ENCODE peak calls at places on chromosomes 4 and X, in nine cellular contexts. H is breast epithelium, W is pancreas, Q is SK-N-SH, B is OCI-M1, T is AG09309, X is pons, S is dorsolateral prefrontal cortex, F is fibroblast of pulmonary artery. C is an unnamed sample.

GRCh38 chr4:182917182-182918043 is at the start of gene DCTD:
- DNase-seq in H (peak; percentile 40), W (peak; percentile 92), Q (peak; percentile 91), B (peak; percentile 91), T (no peak), X (peak; percentile 70), S (peak; percentile 76), F (peak; percentile 67), C (peak; percentile 71)

GRCh38 chr4:38664704-38665401 is 854 bp downstream of the KLF3 start:
- DNase-seq in H (peak; percentile 47), W (peak; percentile 83), Q (peak; percentile 78), B (peak; percentile 78), T (no peak), X (peak; percentile 73), S (peak; percentile 66), F (peak; percentile 69), C (peak; percentile 78)

GRCh38 chrX:56231706-56232105 is 450 bp upstream of the KLF8 start:
- DNase-seq in H (no peak), W (no peak), Q (no peak), B (no peak), T (no peak), X (no peak), S (no peak), F (no peak), C (no peak)

GRCh38 chr4:185110375-185110823 is 32.7 kb upstream of the SLC25A4 start:
- DNase-seq in H (no peak), W (peak; percentile 66), Q (no peak), B (no peak), T (no peak), X (no peak), S (no peak), F (no peak), C (no peak)

GRCh38 chr4:122107680-122108079 is 44.5 kb upstream of the BLTP1 start:
- DNase-seq in H (no peak), W (no peak), Q (no peak), B (no peak), T (no peak), X (no peak), S (no peak), F (no peak), C (no peak)

GRCh38 chr4:81632581-81633247 is 161.0 kb upstream of the RASGEF1B start:
- DNase-seq in H (no peak), W (no peak), Q (no peak), B (no peak), T (no peak), X (no peak), S (no peak), F (peak; percentile 14), C (no peak)

GRCh38 chr4:78360466-78360865 is 191.1 kb upstream of the ANXA3 start:
- DNase-seq in H (no peak), W (no peak), Q (no peak), B (no peak), T (no peak), X (no peak), S (no peak), F (no peak), C (no peak)

GRCh38 chrX:42602566-42602965 is 175.4 kb downstream of the PPP1R2C start:
- DNase-seq in H (no peak), W (no peak), Q (no peak), B (no peak), T (no peak), X (no peak), S (no peak), F (no peak), C (no peak)

GRCh38 chr4:152257601-152258066 is 278.3 kb downstream of the FBXW7 start:
- DNase-seq in H (no peak), W (no peak), Q (no peak), B (peak; percentile 68), T (no peak), X (no peak), S (no peak), F (peak; percentile 30), C (no peak)

GRCh38 chr4:91111556-91111955 is 984.4 kb downstream of the CCSER1 start:
- DNase-seq in H (no peak), W (no peak), Q (no peak), B (no peak), T (no peak), X (no peak), S (no peak), F (no peak), C (no peak)

GRCh38 chrX:151019837-151020236 is 36.7 kb downstream of the HMGB3 start:
- DNase-seq in H (no peak), W (no peak), Q (no peak), B (no peak), T (peak; percentile 18), X (no peak), S (no peak), F (peak; percentile 5), C (no peak)

GRCh38 chr4:26055855-26056254 is 141.8 kb downstream of the SMIM20 start:
- DNase-seq in H (no peak), W (no peak), Q (no peak), B (no peak), T (no peak), X (no peak), S (no peak), F (no peak), C (no peak)

GRCh38 chrX:150934453-150934852 is 36.0 kb upstream of the CD99L2 start:
- DNase-seq in H (no peak), W (no peak), Q (no peak), B (no peak), T (peak; percentile 74), X (no peak), S (no peak), F (peak; percentile 31), C (no peak)

GRCh38 chrX:129808829-129809745 is 29.3 kb downstream of the SASH3 start:
- DNase-seq in H (no peak), W (no peak), Q (no peak), B (peak; percentile 51), T (no peak), X (no peak), S (no peak), F (peak; percentile 30), C (no peak)

GRCh38 chr4:73856518-73856917 is 3.4 kb downstream of the PF4V1 start:
- DNase-seq in H (no peak), W (no peak), Q (no peak), B (no peak), T (no peak), X (no peak), S (no peak), F (peak; percentile 85), C (no peak)

GRCh38 chr4:150591284-150591874 is 9.4 kb downstream of the MAB21L2 start:
- DNase-seq in H (no peak), W (no peak), Q (no peak), B (no peak), T (no peak), X (no peak), S (no peak), F (no peak), C (no peak)

GRCh38 chr4:54586343-54586953 is 71.3 kb upstream of the KIT start:
- DNase-seq in H (no peak), W (no peak), Q (no peak), B (peak; percentile 70), T (peak; percentile 71), X (no peak), S (no peak), F (peak; percentile 8), C (no peak)

GRCh38 chr4:70628444-70628843 is at the start of gene ENAM:
- DNase-seq in H (no peak), W (no peak), Q (no peak), B (no peak), T (no peak), X (no peak), S (no peak), F (no peak), C (no peak)

GRCh38 chrX:12332786-12333347 is 194.6 kb downstream of the FRMPD4 start:
- DNase-seq in H (no peak), W (no peak), Q (no peak), B (no peak), T (peak; percentile 11), X (no peak), S (no peak), F (no peak), C (no peak)

GRCh38 chr4:161869511-161869910 is 294.3 kb downstream of the FSTL5 start:
- DNase-seq in H (no peak), W (no peak), Q (no peak), B (no peak), T (no peak), X (no peak), S (no peak), F (no peak), C (no peak)

GRCh38 chr4:4672397-4672796 is 130.5 kb upstream of the STX18 start:
- DNase-seq in H (no peak), W (no peak), Q (no peak), B (no peak), T (no peak), X (no peak), S (no peak), F (no peak), C (no peak)

GRCh38 chr4:63325140-63325539 is 1084.1 kb downstream of the TECRL start:
- DNase-seq in H (no peak), W (no peak), Q (no peak), B (no peak), T (no peak), X (no peak), S (no peak), F (no peak), C (no peak)

GRCh38 chrX:142483965-142484364 is 278.9 kb upstream of the MAGEC2 start:
- DNase-seq in H (no peak), W (no peak), Q (no peak), B (no peak), T (no peak), X (no peak), S (no peak), F (no peak), C (no peak)

GRCh38 chr4:74970577-74970976 is 37.7 kb downstream of the PARM1 start:
- DNase-seq in H (no peak), W (no peak), Q (peak; percentile 2), B (no peak), T (no peak), X (no peak), S (no peak), F (no peak), C (no peak)

GRCh38 chrX:1425381-1425780 is 27.3 kb downstream of the ASMTL start:
- DNase-seq in H (no peak), W (peak; percentile 11), Q (no peak), B (no peak), T (no peak), X (no peak), S (no peak), F (no peak), C (no peak)

GRCh38 chr4:66433706-66434105 is 763.4 kb upstream of the EPHA5 start:
- DNase-seq in H (no peak), W (no peak), Q (no peak), B (no peak), T (no peak), X (no peak), S (no peak), F (no peak), C (no peak)

GRCh38 chrX:14717949-14718348 is 154.9 kb downstream of the FANCB start:
- DNase-seq in H (no peak), W (no peak), Q (no peak), B (no peak), T (no peak), X (no peak), S (no peak), F (no peak), C (no peak)

GRCh38 chr4:134365852-134366251 is 164.3 kb upstream of the PABPC4L start:
- DNase-seq in H (no peak), W (no peak), Q (no peak), B (no peak), T (peak; percentile 13), X (no peak), S (no peak), F (no peak), C (no peak)

GRCh38 chr4:138308421-138308820 is 66.3 kb upstream of the SLC7A11 start:
- DNase-seq in H (peak; percentile 34), W (no peak), Q (no peak), B (no peak), T (no peak), X (no peak), S (no peak), F (peak; percentile 41), C (no peak)

GRCh38 chr4:10384974-10385373 is 72.3 kb downstream of the ZNF518B start:
- DNase-seq in H (no peak), W (no peak), Q (no peak), B (no peak), T (no peak), X (no peak), S (no peak), F (no peak), C (no peak)